ENCODE peak calls at places on chromosome 15, in six cellular contexts. X is ovary; T is CD4-positive, alpha-beta memory T cell; S is mesendoderm; I is psoas muscle; L is foreskin fibroblast. V is an unnamed sample.

GRCh38 chr15:95169701-95170459 is 938.5 kb downstream of the MCTP2 start:
- DNase-seq in X (no peak), I (peak), T (no peak), S (no peak), L (peak), V (no peak)

GRCh38 chr15:43420435-43420834 is 49.5 kb downstream of the TUBGCP4 start:
- DNase-seq in I (no peak), L (no peak), T (no peak), X (no peak), S (no peak), V (no peak)

GRCh38 chr15:49675051-49675450 is 54.2 kb downstream of the DTWD1 start:
- DNase-seq in T (no peak), X (no peak), S (peak), I (no peak), L (peak), V (no peak)

GRCh38 chr15:68408526-68408925 is 23.4 kb downstream of the ITGA11 start:
- DNase-seq in T (no peak), I (no peak), X (peak), S (no peak), L (no peak), V (no peak)

GRCh38 chr15:67127925-67128324 is 62.5 kb downstream of the SMAD3 start:
- DNase-seq in X (no peak), I (no peak), S (no peak), T (no peak), L (peak), V (no peak)

GRCh38 chr15:91919014-91919534 is 65.6 kb downstream of the SLCO3A1 start:
- DNase-seq in L (no peak), S (no peak), X (no peak), I (no peak), T (no peak), V (peak)

GRCh38 chr15:45704329-45705249 is 69.8 kb downstream of the SQOR start:
- DNase-seq in I (no peak), X (peak), T (no peak), L (peak), S (peak), V (no peak)

GRCh38 chr15:78302579-78302978 is 3.2 kb upstream of the SKIC8 start:
- DNase-seq in X (no peak), T (no peak), I (no peak), S (no peak), L (peak), V (no peak)

GRCh38 chr15:90376789-90377188 is 11.3 kb upstream of the IQGAP1 start:
- DNase-seq in L (no peak), I (no peak), S (no peak), X (no peak), T (peak), V (no peak)

GRCh38 chr15:25178835-25179672 is 224.3 kb downstream of the SNRPN start:
- DNase-seq in T (no peak), L (no peak), X (no peak), S (no peak), I (peak), V (no peak)

GRCh38 chr15:43789409-43789808 is 2.7 kb upstream of the SERF2 start:
- DNase-seq in S (no peak), X (no peak), I (no peak), T (no peak), L (no peak), V (no peak)

GRCh38 chr15:33608714-33609113 is 297.9 kb downstream of the RYR3 start:
- DNase-seq in T (no peak), I (no peak), S (peak), X (no peak), L (no peak), V (no peak)

GRCh38 chr15:52486003-52486996 is 42.4 kb downstream of the MYO5A start:
- DNase-seq in X (no peak), T (no peak), I (no peak), L (no peak), S (peak), V (no peak)

GRCh38 chr15:90581771-90582471 is 52.2 kb downstream of the CRTC3 start:
- DNase-seq in S (no peak), I (no peak), T (no peak), L (no peak), X (no peak), V (no peak)

GRCh38 chr15:78049691-78050440 is 27.6 kb downstream of the TBC1D2B start:
- DNase-seq in L (peak), X (no peak), T (peak), S (no peak), I (no peak), V (no peak)

GRCh38 chr15:80608688-80609087 is 86.4 kb upstream of the ABHD17C start:
- DNase-seq in L (no peak), I (no peak), S (no peak), X (no peak), T (no peak), V (no peak)

GRCh38 chr15:69457304-69458280 is 5.0 kb downstream of the RPLP1 start:
- DNase-seq in I (no peak), S (peak), T (no peak), L (peak), X (no peak), V (no peak)

GRCh38 chr15:81304226-81304625 is 19.7 kb downstream of the STARD5 start:
- DNase-seq in I (no peak), T (no peak), L (peak), S (no peak), X (no peak), V (peak)

GRCh38 chr15:64770626-64771025 is 4.8 kb downstream of the RBPMS2 start:
- DNase-seq in X (no peak), S (no peak), I (no peak), T (no peak), L (no peak), V (no peak)

GRCh38 chr15:86336051-86336788 is 256.5 kb downstream of the AGBL1 start:
- DNase-seq in I (no peak), X (no peak), S (no peak), T (no peak), L (peak), V (no peak)

GRCh38 chr15:64044315-64045105 is 1.8 kb downstream of the DAPK2 start:
- DNase-seq in S (no peak), T (no peak), I (no peak), X (no peak), L (no peak), V (no peak)

GRCh38 chr15:45603881-45604280 is 16.7 kb downstream of the BLOC1S6 start:
- DNase-seq in T (no peak), S (no peak), L (no peak), I (no peak), X (no peak), V (no peak)

GRCh38 chr15:71532994-71533393 is 277.4 kb upstream of the NR2E3 start:
- DNase-seq in X (no peak), T (no peak), L (peak), S (peak), I (no peak), V (no peak)

GRCh38 chr15:43190178-43190577 is 5.0 kb downstream of the CCNDBP1 start:
- DNase-seq in T (no peak), L (no peak), X (no peak), I (peak), S (no peak), V (peak)

GRCh38 chr15:67103869-67104268 is 38.5 kb downstream of the SMAD3 start:
- DNase-seq in T (no peak), I (no peak), L (no peak), X (no peak), S (no peak), V (no peak)

GRCh38 chr15:50697109-50697797 is 10.7 kb upstream of the TRPM7 start:
- DNase-seq in T (no peak), X (no peak), I (no peak), L (no peak), S (no peak), V (no peak)

GRCh38 chr15:51547656-51548055 is 74.9 kb downstream of the DMXL2 start:
- DNase-seq in S (no peak), L (no peak), T (no peak), I (no peak), X (no peak), V (no peak)

GRCh38 chr15:98514034-98514622 is 134.2 kb upstream of the IGF1R start:
- DNase-seq in S (no peak), I (no peak), L (no peak), X (no peak), T (no peak), V (no peak)

GRCh38 chr15:93298901-93299300 is 209.9 kb upstream of the RGMA start:
- DNase-seq in S (no peak), X (no peak), T (no peak), I (peak), L (no peak), V (no peak)

GRCh38 chr15:58962662-58963565 is 24.5 kb upstream of the RNF111 start:
- DNase-seq in X (no peak), T (no peak), L (peak), S (no peak), I (no peak), V (no peak)

GRCh38 chr15:20294651-20295237 is 246.9 kb downstream of the GOLGA6L6 start:
- DNase-seq in X (no peak), I (peak), L (no peak), T (no peak), S (no peak), V (no peak)

GRCh38 chr15:63380828-63381282 is 791 bp downstream of the CA12 start:
- DNase-seq in L (no peak), T (no peak), X (no peak), S (no peak), I (no peak), V (no peak)

GRCh38 chr15:74768099-74768770 is 13.6 kb upstream of the CSK start:
- DNase-seq in T (no peak), I (no peak), L (no peak), S (no peak), X (no peak), V (no peak)
- H3K4me3 ChIP-seq in T (no peak), I (no peak), L (peak), S (no peak), X (no peak), V (no peak)

DNA sequence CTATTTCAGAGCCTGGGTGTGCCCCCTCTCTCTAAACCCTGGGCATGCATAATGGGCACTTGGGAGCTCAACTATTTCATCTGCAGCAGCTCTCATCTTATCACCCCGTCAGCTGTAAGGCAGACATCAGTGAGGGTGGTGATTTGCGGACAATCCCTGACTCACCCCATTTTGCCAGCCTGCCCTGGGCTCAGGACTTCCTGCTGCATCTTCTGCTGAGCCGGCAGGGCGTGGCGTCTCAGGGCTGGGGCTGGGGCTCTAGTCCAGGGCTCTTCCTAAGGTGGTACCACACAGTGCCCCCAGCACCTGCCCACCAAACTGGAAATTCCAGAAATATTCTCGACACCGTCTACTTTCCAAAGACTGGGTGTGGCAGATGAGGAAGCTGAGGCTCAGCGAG is 925 bp upstream of the PSTPIP1 start:
- DNase-seq in X (no peak), I (no peak), S (no peak), T (peak), L (no peak), V (no peak)
- H3K4me3 ChIP-seq in X (no peak), I (no peak), S (no peak), T (peak), L (no peak), V (no peak)

GRCh38 chr15:38553071-38553470 is 11.5 kb downstream of the RASGRP1 start:
- DNase-seq in I (no peak), S (no peak), X (no peak), L (no peak), T (no peak), V (no peak)
- H3K4me3 ChIP-seq in I (no peak), S (no peak), X (no peak), L (no peak), T (no peak), V (no peak)

GRCh38 chr15:31362886-31363285 is 36.3 kb downstream of the KLF13 start:
- DNase-seq in T (no peak), X (no peak), S (no peak), L (no peak), I (no peak), V (no peak)

GRCh38 chr15:31361764-31362120 is 35.1 kb downstream of the KLF13 start:
- DNase-seq in L (no peak), T (no peak), I (no peak), S (peak), X (no peak), V (no peak)

GRCh38 chr15:31360158-31360561 is 33.5 kb downstream of the KLF13 start:
- DNase-seq in L (no peak), S (no peak), T (no peak), I (peak), X (no peak), V (no peak)

GRCh38 chr15:31360843-31361763 is 34.5 kb downstream of the KLF13 start:
- DNase-seq in T (peak), X (no peak), S (no peak), I (peak), L (no peak), V (peak)

GRCh38 chr15:31362121-31362520 is 35.5 kb downstream of the KLF13 start:
- DNase-seq in I (peak), L (no peak), X (no peak), T (no peak), S (no peak), V (no peak)
- H3K4me3 ChIP-seq in I (no peak), L (no peak), X (no peak), T (peak), S (no peak), V (no peak)

GRCh38 chr15:48541659-48542334 is 103.7 kb downstream of the FBN1 start:
- DNase-seq in S (no peak), I (no peak), L (peak), X (no peak), T (no peak), V (no peak)
- H3K4me3 ChIP-seq in S (no peak), I (no peak), L (peak), X (no peak), T (no peak), V (peak)

V was measured in heart right ventricle.